ENCODE peak calls at places on chromosomes 2 and 18, in eight cellular contexts. One of them, this sample, is unnamed.

GRCh38 chr2:328761-329160 is 40.9 kb upstream of the ALKAL2 start:
- DNase-seq in colonic mucosa: no peak
- DNase-seq in H1: no peak
- DNase-seq in IMR-90: no peak
- DNase-seq in CD8-positive, alpha-beta T cell: no peak
- DNase-seq in kidney: no peak
- DNase-seq in astrocyte of the spinal cord: peak
- DNase-seq in right lobe of liver: no peak
- DNase-seq in this sample: no peak

GRCh38 chr18:62460851-62461300 is 61.9 kb upstream of the ZCCHC2 start:
- DNase-seq in colonic mucosa: no peak
- DNase-seq in H1: no peak
- DNase-seq in IMR-90: no peak
- DNase-seq in CD8-positive, alpha-beta T cell: no peak
- DNase-seq in kidney: no peak
- DNase-seq in astrocyte of the spinal cord: no peak
- DNase-seq in right lobe of liver: peak
- DNase-seq in this sample: no peak

GRCh38 chr2:201116115-201116958 is at the start of gene CFLAR:
- DNase-seq in colonic mucosa: peak
- DNase-seq in H1: no peak
- DNase-seq in IMR-90: peak
- DNase-seq in CD8-positive, alpha-beta T cell: peak
- DNase-seq in kidney: peak
- DNase-seq in astrocyte of the spinal cord: peak
- DNase-seq in right lobe of liver: peak
- DNase-seq in this sample: no peak

GRCh38 chr2:64675860-64676259 is 22.1 kb upstream of the SERTAD2 start:
- DNase-seq in colonic mucosa: no peak
- DNase-seq in H1: no peak
- DNase-seq in IMR-90: peak
- DNase-seq in CD8-positive, alpha-beta T cell: peak
- DNase-seq in kidney: no peak
- DNase-seq in astrocyte of the spinal cord: no peak
- DNase-seq in right lobe of liver: no peak
- DNase-seq in this sample: no peak

GRCh38 chr2:98897746-98898145 is 38.3 kb downstream of the CRACDL start:
- DNase-seq in colonic mucosa: no peak
- DNase-seq in H1: no peak
- DNase-seq in IMR-90: no peak
- DNase-seq in CD8-positive, alpha-beta T cell: no peak
- DNase-seq in kidney: peak
- DNase-seq in astrocyte of the spinal cord: no peak
- DNase-seq in right lobe of liver: no peak
- DNase-seq in this sample: no peak

GRCh38 chr2:226622484-226622883 is 177.1 kb downstream of the IRS1 start:
- DNase-seq in colonic mucosa: no peak
- DNase-seq in H1: no peak
- DNase-seq in IMR-90: no peak
- DNase-seq in CD8-positive, alpha-beta T cell: no peak
- DNase-seq in kidney: no peak
- DNase-seq in astrocyte of the spinal cord: no peak
- DNase-seq in right lobe of liver: no peak
- DNase-seq in this sample: no peak

GRCh38 chr18:13218376-13219011 is at the start of gene LDLRAD4:
- DNase-seq in colonic mucosa: peak
- DNase-seq in H1: no peak
- DNase-seq in IMR-90: no peak
- DNase-seq in CD8-positive, alpha-beta T cell: peak
- DNase-seq in kidney: peak
- DNase-seq in astrocyte of the spinal cord: no peak
- DNase-seq in right lobe of liver: peak
- DNase-seq in this sample: peak

GRCh38 chr2:20509766-20510490 is 63.1 kb downstream of the RHOB start:
- DNase-seq in colonic mucosa: peak
- DNase-seq in H1: peak
- DNase-seq in IMR-90: peak
- DNase-seq in CD8-positive, alpha-beta T cell: no peak
- DNase-seq in kidney: peak
- DNase-seq in astrocyte of the spinal cord: no peak
- DNase-seq in right lobe of liver: no peak
- DNase-seq in this sample: no peak

GRCh38 chr2:126874961-126875360 is 23.7 kb upstream of the TEX51 start:
- DNase-seq in colonic mucosa: no peak
- DNase-seq in H1: no peak
- DNase-seq in IMR-90: no peak
- DNase-seq in CD8-positive, alpha-beta T cell: no peak
- DNase-seq in kidney: no peak
- DNase-seq in astrocyte of the spinal cord: no peak
- DNase-seq in right lobe of liver: no peak
- DNase-seq in this sample: no peak

GRCh38 chr2:226066873-226067272 is 667.4 kb downstream of the NYAP2 start:
- DNase-seq in colonic mucosa: no peak
- DNase-seq in H1: no peak
- DNase-seq in IMR-90: no peak
- DNase-seq in CD8-positive, alpha-beta T cell: no peak
- DNase-seq in kidney: no peak
- DNase-seq in astrocyte of the spinal cord: no peak
- DNase-seq in right lobe of liver: no peak
- DNase-seq in this sample: no peak

GRCh38 chr18:1361931-1362330 is 457.3 kb downstream of the ADCYAP1 start:
- DNase-seq in colonic mucosa: no peak
- DNase-seq in H1: no peak
- DNase-seq in IMR-90: no peak
- DNase-seq in CD8-positive, alpha-beta T cell: no peak
- DNase-seq in kidney: no peak
- DNase-seq in astrocyte of the spinal cord: no peak
- DNase-seq in right lobe of liver: no peak
- DNase-seq in this sample: no peak

GRCh38 chr2:96143231-96143847 is 1.9 kb downstream of the DUSP2 start:
- DNase-seq in colonic mucosa: no peak
- DNase-seq in H1: no peak
- DNase-seq in IMR-90: no peak
- DNase-seq in CD8-positive, alpha-beta T cell: no peak
- DNase-seq in kidney: peak
- DNase-seq in astrocyte of the spinal cord: no peak
- DNase-seq in right lobe of liver: no peak
- DNase-seq in this sample: no peak

GRCh38 chr18:74268175-74268574 is 23.6 kb downstream of the CYB5A start:
- DNase-seq in colonic mucosa: no peak
- DNase-seq in H1: no peak
- DNase-seq in IMR-90: no peak
- DNase-seq in CD8-positive, alpha-beta T cell: no peak
- DNase-seq in kidney: no peak
- DNase-seq in astrocyte of the spinal cord: no peak
- DNase-seq in right lobe of liver: no peak
- DNase-seq in this sample: no peak

GRCh38 chr2:23761638-23762037 is 165.3 kb downstream of the ATAD2B start:
- DNase-seq in colonic mucosa: no peak
- DNase-seq in H1: no peak
- DNase-seq in IMR-90: no peak
- DNase-seq in CD8-positive, alpha-beta T cell: no peak
- DNase-seq in kidney: no peak
- DNase-seq in astrocyte of the spinal cord: no peak
- DNase-seq in right lobe of liver: no peak
- DNase-seq in this sample: no peak

GRCh38 chr2:42404666-42405065 is 43.6 kb upstream of the COX7A2L start:
- DNase-seq in colonic mucosa: no peak
- DNase-seq in H1: no peak
- DNase-seq in IMR-90: no peak
- DNase-seq in CD8-positive, alpha-beta T cell: no peak
- DNase-seq in kidney: no peak
- DNase-seq in astrocyte of the spinal cord: no peak
- DNase-seq in right lobe of liver: no peak
- DNase-seq in this sample: no peak

GRCh38 chr18:13878858-13879257 is 36.5 kb downstream of the MC2R start:
- DNase-seq in colonic mucosa: no peak
- DNase-seq in H1: no peak
- DNase-seq in IMR-90: no peak
- DNase-seq in CD8-positive, alpha-beta T cell: no peak
- DNase-seq in kidney: no peak
- DNase-seq in astrocyte of the spinal cord: no peak
- DNase-seq in right lobe of liver: no peak
- DNase-seq in this sample: no peak

GRCh38 chr2:241036397-241036963 is 38.1 kb downstream of the SNED1 start:
- DNase-seq in colonic mucosa: peak
- DNase-seq in H1: no peak
- DNase-seq in IMR-90: no peak
- DNase-seq in CD8-positive, alpha-beta T cell: peak
- DNase-seq in kidney: peak
- DNase-seq in astrocyte of the spinal cord: peak
- DNase-seq in right lobe of liver: no peak
- DNase-seq in this sample: peak

GRCh38 chr2:231297108-231297908 is 98.2 kb upstream of the B3GNT7 start:
- DNase-seq in colonic mucosa: peak
- DNase-seq in H1: peak
- DNase-seq in IMR-90: peak
- DNase-seq in CD8-positive, alpha-beta T cell: peak
- DNase-seq in kidney: no peak
- DNase-seq in astrocyte of the spinal cord: peak
- DNase-seq in right lobe of liver: peak
- DNase-seq in this sample: no peak

GRCh38 chr18:49399003-49399402 is 61.4 kb downstream of the DYM start:
- DNase-seq in colonic mucosa: no peak
- DNase-seq in H1: no peak
- DNase-seq in IMR-90: peak
- DNase-seq in CD8-positive, alpha-beta T cell: no peak
- DNase-seq in kidney: no peak
- DNase-seq in astrocyte of the spinal cord: no peak
- DNase-seq in right lobe of liver: no peak
- DNase-seq in this sample: no peak

DNA sequence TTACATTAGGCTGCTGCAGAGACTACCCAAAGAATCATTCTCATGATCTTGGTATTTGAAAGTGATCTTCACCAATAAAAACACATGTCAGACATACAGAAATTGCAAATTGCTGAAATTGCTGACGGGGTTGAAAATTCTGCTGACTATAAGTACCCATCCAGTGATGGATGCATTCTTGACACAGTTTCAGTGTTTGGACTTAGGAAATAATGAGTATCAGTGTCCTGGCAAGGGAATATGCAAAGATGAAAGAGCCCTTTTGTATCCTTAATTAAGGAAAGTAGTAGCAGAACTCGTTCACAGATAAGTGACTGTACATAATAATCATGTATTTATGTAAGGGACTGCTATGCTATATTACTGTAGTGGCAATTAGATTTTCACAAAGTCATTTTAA is 221.1 kb upstream of the ATP5MC3 start:
- DNase-seq in colonic mucosa: no peak
- DNase-seq in H1: no peak
- DNase-seq in IMR-90: no peak
- DNase-seq in CD8-positive, alpha-beta T cell: no peak
- DNase-seq in kidney: no peak
- DNase-seq in astrocyte of the spinal cord: no peak
- DNase-seq in right lobe of liver: no peak
- DNase-seq in this sample: no peak
- H3K4me3 ChIP-seq in colonic mucosa: no peak
- H3K4me3 ChIP-seq in H1: no peak
- H3K4me3 ChIP-seq in IMR-90: no peak
- H3K4me3 ChIP-seq in CD8-positive, alpha-beta T cell: no peak
- H3K4me3 ChIP-seq in kidney: no peak
- H3K4me3 ChIP-seq in astrocyte of the spinal cord: no peak
- H3K4me3 ChIP-seq in right lobe of liver: no peak
- H3K4me3 ChIP-seq in this sample: no peak

GRCh38 chr18:27413495-27414401 is 228.6 kb upstream of the CHST9 start:
- DNase-seq in colonic mucosa: peak
- DNase-seq in H1: no peak
- DNase-seq in IMR-90: no peak
- DNase-seq in CD8-positive, alpha-beta T cell: no peak
- DNase-seq in kidney: no peak
- DNase-seq in astrocyte of the spinal cord: peak
- DNase-seq in right lobe of liver: no peak
- DNase-seq in this sample: no peak
- H3K4me3 ChIP-seq in colonic mucosa: no peak
- H3K4me3 ChIP-seq in H1: no peak
- H3K4me3 ChIP-seq in IMR-90: no peak
- H3K4me3 ChIP-seq in CD8-positive, alpha-beta T cell: no peak
- H3K4me3 ChIP-seq in kidney: no peak
- H3K4me3 ChIP-seq in astrocyte of the spinal cord: no peak
- H3K4me3 ChIP-seq in right lobe of liver: no peak
- H3K4me3 ChIP-seq in this sample: no peak

GRCh38 chr2:117858336-117858735 is 43.8 kb downstream of the DDX18 start:
- DNase-seq in colonic mucosa: no peak
- DNase-seq in H1: no peak
- DNase-seq in IMR-90: no peak
- DNase-seq in CD8-positive, alpha-beta T cell: no peak
- DNase-seq in kidney: no peak
- DNase-seq in astrocyte of the spinal cord: no peak
- DNase-seq in right lobe of liver: no peak
- DNase-seq in this sample: no peak

GRCh38 chr2:117859924-117860647 is 45.6 kb downstream of the DDX18 start:
- DNase-seq in colonic mucosa: no peak
- DNase-seq in H1: no peak
- DNase-seq in IMR-90: no peak
- DNase-seq in CD8-positive, alpha-beta T cell: no peak
- DNase-seq in kidney: no peak
- DNase-seq in astrocyte of the spinal cord: no peak
- DNase-seq in right lobe of liver: no peak
- DNase-seq in this sample: no peak

GRCh38 chr2:117856415-117857210 is 42.1 kb downstream of the DDX18 start:
- DNase-seq in colonic mucosa: no peak
- DNase-seq in H1: no peak
- DNase-seq in IMR-90: peak
- DNase-seq in CD8-positive, alpha-beta T cell: no peak
- DNase-seq in kidney: no peak
- DNase-seq in astrocyte of the spinal cord: peak
- DNase-seq in right lobe of liver: no peak
- DNase-seq in this sample: no peak

GRCh38 chr2:117859532-117859911 is 45.0 kb downstream of the DDX18 start:
- DNase-seq in colonic mucosa: no peak
- DNase-seq in H1: no peak
- DNase-seq in IMR-90: no peak
- DNase-seq in CD8-positive, alpha-beta T cell: no peak
- DNase-seq in kidney: peak
- DNase-seq in astrocyte of the spinal cord: no peak
- DNase-seq in right lobe of liver: no peak
- DNase-seq in this sample: no peak

GRCh38 chr2:117858892-117859531 is 44.5 kb downstream of the DDX18 start:
- DNase-seq in colonic mucosa: no peak
- DNase-seq in H1: no peak
- DNase-seq in IMR-90: no peak
- DNase-seq in CD8-positive, alpha-beta T cell: no peak
- DNase-seq in kidney: no peak
- DNase-seq in astrocyte of the spinal cord: no peak
- DNase-seq in right lobe of liver: no peak
- DNase-seq in this sample: no peak
- H3K4me3 ChIP-seq in colonic mucosa: no peak
- H3K4me3 ChIP-seq in H1: peak
- H3K4me3 ChIP-seq in IMR-90: no peak
- H3K4me3 ChIP-seq in CD8-positive, alpha-beta T cell: no peak
- H3K4me3 ChIP-seq in kidney: no peak
- H3K4me3 ChIP-seq in astrocyte of the spinal cord: no peak
- H3K4me3 ChIP-seq in right lobe of liver: no peak
- H3K4me3 ChIP-seq in this sample: no peak

DNA sequence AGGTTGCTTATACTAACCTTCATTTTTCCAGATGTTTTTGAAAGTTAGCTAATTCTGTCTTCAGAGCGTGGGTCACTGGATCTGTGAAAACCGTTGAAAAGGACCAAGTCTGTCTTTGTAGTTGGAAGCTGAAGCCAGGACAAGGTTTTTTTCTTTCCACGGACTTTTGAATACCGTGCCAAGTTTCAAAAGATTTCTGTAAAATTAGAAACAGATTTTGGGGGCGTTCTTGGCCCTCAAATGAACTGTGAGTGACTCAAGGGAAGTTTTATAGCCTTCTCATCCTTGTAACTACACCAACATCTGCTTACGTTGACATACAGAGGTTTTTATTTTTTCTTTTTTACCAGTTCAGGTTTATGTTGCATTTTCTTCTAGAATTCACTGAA is at the start of gene FAP:
- DNase-seq in colonic mucosa: no peak
- DNase-seq in H1: no peak
- DNase-seq in IMR-90: peak
- DNase-seq in CD8-positive, alpha-beta T cell: no peak
- DNase-seq in kidney: no peak
- DNase-seq in astrocyte of the spinal cord: peak
- DNase-seq in right lobe of liver: no peak
- DNase-seq in this sample: no peak
- H3K4me3 ChIP-seq in colonic mucosa: no peak
- H3K4me3 ChIP-seq in H1: no peak
- H3K4me3 ChIP-seq in IMR-90: peak
- H3K4me3 ChIP-seq in CD8-positive, alpha-beta T cell: no peak
- H3K4me3 ChIP-seq in kidney: no peak
- H3K4me3 ChIP-seq in astrocyte of the spinal cord: peak
- H3K4me3 ChIP-seq in right lobe of liver: no peak
- H3K4me3 ChIP-seq in this sample: peak